ENCODE peak calls at places on chromosome 22, in six cellular contexts. M is lower lobe of right lung, C is GM23248, T is NCI-H82, N is fibroblast of the aortic adventitia, K is GM23338. O is an unnamed sample.

GRCh38 chr22:32534252-32535215 is 59.9 kb downstream of the FBXO7 start:
- DNase-seq in M (no peak), T (no peak), C (peak), N (peak), K (no peak), O (peak)

GRCh38 chr22:48367731-48368130 is 1459.9 kb downstream of the BRD1 start:
- DNase-seq in N (no peak), K (no peak), T (no peak), M (no peak), C (no peak), O (no peak)

GRCh38 chr22:44996648-44997047 is 13.2 kb downstream of the PHF21B start:
- DNase-seq in T (no peak), N (no peak), K (no peak), M (no peak), C (no peak), O (no peak)

GRCh38 chr22:44182591-44183588 is 2.2 kb downstream of the PARVG start:
- DNase-seq in M (peak), C (no peak), T (no peak), N (no peak), K (no peak), O (peak)

GRCh38 chr22:50276143-50276542 is 6.0 kb upstream of the MAPK11 start:
- DNase-seq in M (peak), K (peak), C (peak), N (peak), T (peak), O (peak)

GRCh38 chr22:26529345-26529744 is 17.1 kb upstream of the TFIP11 start:
- DNase-seq in N (no peak), M (no peak), C (peak), K (no peak), T (peak), O (no peak)

GRCh38 chr22:23400286-23400981 is 179.7 kb downstream of the IGLL1 start:
- DNase-seq in M (no peak), C (no peak), T (no peak), N (no peak), K (no peak), O (no peak)

GRCh38 chr22:27913162-27913741 is 5.8 kb downstream of the PITPNB start:
- DNase-seq in K (no peak), M (no peak), C (no peak), T (no peak), N (peak), O (no peak)

GRCh38 chr22:20043057-20043996 is 22.4 kb downstream of the TANGO2 start:
- DNase-seq in M (no peak), T (no peak), N (no peak), K (no peak), C (no peak), O (no peak)

GRCh38 chr22:39896313-39896996 is 2.9 kb upstream of the ENTHD1 start:
- DNase-seq in N (no peak), K (no peak), C (no peak), M (no peak), T (peak), O (no peak)

GRCh38 chr22:30930228-30930627 is 38.3 kb downstream of the MORC2 start:
- DNase-seq in C (no peak), M (no peak), N (no peak), K (no peak), T (no peak), O (no peak)

GRCh38 chr22:39283312-39284141 is 35.9 kb downstream of the RPL3 start:
- DNase-seq in T (no peak), K (no peak), M (peak), C (no peak), N (no peak), O (peak)

GRCh38 chr22:38167988-38168407 is 13.6 kb downstream of the PLA2G6 start:
- DNase-seq in N (no peak), C (no peak), T (peak), K (no peak), M (no peak), O (peak)

GRCh38 chr22:36860821-36861659 is at the start of gene NCF4:
- DNase-seq in K (no peak), M (peak), C (no peak), N (no peak), T (no peak), O (peak)

GRCh38 chr22:47835726-47836125 is 1073.3 kb downstream of the TBC1D22A start:
- DNase-seq in K (no peak), C (peak), M (no peak), N (no peak), T (no peak), O (no peak)

GRCh38 chr22:44192098-44192810 is 11.5 kb downstream of the PARVG start:
- DNase-seq in T (peak), C (peak), K (peak), M (peak), N (no peak), O (no peak)

O was measured in left ventricle myocardium superior.